ENCODE peak calls at places on chromosomes 7 and 10, in seven cellular contexts. Y is cardiac muscle cell, H is heart left ventricle, L is IMR-90, M is tibial artery, S is glutamatergic neuron, F is nephron progenitor cell. E is an unnamed sample.

GRCh38 chr10:132957131-132957530 is 14.8 kb upstream of the CFAP46 start:
- DNase-seq in Y (no peak), H (no peak), L (no peak), M (no peak), S (no peak), F (no peak), E (no peak)

GRCh38 chr10:131266936-131267813 is 44.3 kb downstream of the TCERG1L start:
- DNase-seq in Y (no peak), H (no peak), L (no peak), M (peak), S (no peak), F (no peak), E (no peak)

GRCh38 chr10:102400061-102400460 is 4.6 kb downstream of the NFKB2 start:
- DNase-seq in Y (no peak), H (no peak), L (no peak), M (no peak), S (no peak), F (no peak), E (no peak)

GRCh38 chr7:50653116-50653854 is 88.1 kb upstream of the DDC start:
- DNase-seq in Y (no peak), H (no peak), L (no peak), M (peak), S (no peak), F (no peak), E (no peak)

GRCh38 chr10:48564466-48565150 is 40.3 kb downstream of the ARHGAP22 start:
- DNase-seq in Y (no peak), H (no peak), L (no peak), M (no peak), S (no peak), F (no peak), E (no peak)

GRCh38 chr7:2315787-2316186 is 1.5 kb upstream of the SNX8 start:
- DNase-seq in Y (no peak), H (no peak), L (no peak), M (no peak), S (no peak), F (no peak), E (no peak)

GRCh38 chr7:11633325-11633724 is 198.7 kb downstream of the THSD7A start:
- DNase-seq in Y (peak), H (no peak), L (no peak), M (no peak), S (no peak), F (no peak), E (no peak)

GRCh38 chr7:111953611-111954010 is 252.6 kb downstream of the DOCK4 start:
- DNase-seq in Y (no peak), H (no peak), L (no peak), M (no peak), S (no peak), F (no peak), E (no peak)

GRCh38 chr10:79239930-79240713 is 107.1 kb upstream of the PPIF start:
- DNase-seq in Y (peak), H (no peak), L (no peak), M (no peak), S (peak), F (peak), E (no peak)

GRCh38 chr10:99850041-99850766 is 67.8 kb downstream of the ABCC2 start:
- DNase-seq in Y (no peak), H (no peak), L (no peak), M (no peak), S (no peak), F (no peak), E (no peak)

GRCh38 chr10:126902157-126902556 is 3.1 kb upstream of the DOCK1 start:
- DNase-seq in Y (no peak), H (no peak), L (peak), M (no peak), S (no peak), F (no peak), E (no peak)

GRCh38 chr10:73910401-73910763 is 550 bp upstream of the PLAU start:
- DNase-seq in Y (peak), H (no peak), L (peak), M (no peak), S (no peak), F (no peak), E (no peak)

GRCh38 chr7:154775681-154776080 is 227.2 kb downstream of the PAXIP1 start:
- DNase-seq in Y (no peak), H (no peak), L (no peak), M (no peak), S (no peak), F (no peak), E (no peak)

GRCh38 chr10:16987129-16987670 is 142.4 kb downstream of the CUBN start:
- DNase-seq in Y (no peak), H (no peak), L (peak), M (no peak), S (no peak), F (no peak), E (no peak)

GRCh38 chr10:87771871-87772500 is 46.0 kb downstream of the ATAD1 start:
- DNase-seq in Y (peak), H (no peak), L (peak), M (no peak), S (no peak), F (no peak), E (no peak)

GRCh38 chr7:91557789-91558396 is 293.7 kb downstream of the FZD1 start:
- DNase-seq in Y (no peak), H (no peak), L (peak), M (no peak), S (no peak), F (no peak), E (no peak)

GRCh38 chr10:598415-599170 is 90.9 kb downstream of the DIP2C start:
- DNase-seq in Y (no peak), H (no peak), L (peak), M (no peak), S (no peak), F (no peak), E (no peak)

GRCh38 chr7:136183981-136184380 is 206.8 kb upstream of the MTPN start:
- DNase-seq in Y (peak), H (no peak), L (peak), M (no peak), S (no peak), F (no peak), E (no peak)
- TF ChIP-seq CTCF in Y (no peak), H (peak), L (peak), M (no peak), S (no peak), F (peak), E (no peak)

GRCh38 chr7:17618652-17618974 is 320.2 kb downstream of the AHR start:
- DNase-seq in Y (no peak), H (no peak), L (no peak), M (no peak), S (no peak), F (no peak), E (no peak)
- TF ChIP-seq CTCF in Y (no peak), H (no peak), L (no peak), M (no peak), S (no peak), F (no peak), E (no peak)

GRCh38 chr7:113125728-113126127 is 7.4 kb upstream of the SMIM30 start:
- DNase-seq in Y (no peak), H (no peak), L (no peak), M (no peak), S (no peak), F (no peak), E (no peak)
- TF ChIP-seq CTCF in Y (no peak), H (no peak), L (no peak), M (no peak), S (no peak), F (no peak), E (no peak)

GRCh38 chr7:55020481-55020871 is 1.7 kb downstream of the EGFR start:
- DNase-seq in Y (no peak), H (no peak), L (peak), M (peak), S (no peak), F (no peak), E (no peak)

GRCh38 chr7:55019329-55019690 is 493 bp downstream of the EGFR start:
- DNase-seq in Y (peak), H (peak), L (no peak), M (peak), S (peak), F (peak), E (no peak)

GRCh38 chr7:55021053-55021452 is 2.2 kb downstream of the EGFR start:
- DNase-seq in Y (no peak), H (no peak), L (no peak), M (no peak), S (no peak), F (no peak), E (no peak)

GRCh38 chr7:55018361-55019328 is at the start of gene EGFR:
- DNase-seq in Y (peak), H (peak), L (peak), M (peak), S (peak), F (peak), E (no peak)

GRCh38 chr7:55019691-55020480 is 1.1 kb downstream of the EGFR start:
- DNase-seq in Y (peak), H (no peak), L (no peak), M (no peak), S (peak), F (peak), E (no peak)
- TF ChIP-seq CTCF in Y (peak), H (no peak), L (no peak), M (no peak), S (no peak), F (no peak), E (no peak)

GRCh38 chr10:123021517-123021916 is 12.7 kb downstream of the ACADSB start:
- DNase-seq in Y (no peak), H (no peak), L (no peak), M (no peak), S (no peak), F (no peak), E (no peak)
- TF ChIP-seq CTCF in Y (peak), H (no peak), L (peak), M (no peak), S (no peak), F (peak), E (peak)

DNA sequence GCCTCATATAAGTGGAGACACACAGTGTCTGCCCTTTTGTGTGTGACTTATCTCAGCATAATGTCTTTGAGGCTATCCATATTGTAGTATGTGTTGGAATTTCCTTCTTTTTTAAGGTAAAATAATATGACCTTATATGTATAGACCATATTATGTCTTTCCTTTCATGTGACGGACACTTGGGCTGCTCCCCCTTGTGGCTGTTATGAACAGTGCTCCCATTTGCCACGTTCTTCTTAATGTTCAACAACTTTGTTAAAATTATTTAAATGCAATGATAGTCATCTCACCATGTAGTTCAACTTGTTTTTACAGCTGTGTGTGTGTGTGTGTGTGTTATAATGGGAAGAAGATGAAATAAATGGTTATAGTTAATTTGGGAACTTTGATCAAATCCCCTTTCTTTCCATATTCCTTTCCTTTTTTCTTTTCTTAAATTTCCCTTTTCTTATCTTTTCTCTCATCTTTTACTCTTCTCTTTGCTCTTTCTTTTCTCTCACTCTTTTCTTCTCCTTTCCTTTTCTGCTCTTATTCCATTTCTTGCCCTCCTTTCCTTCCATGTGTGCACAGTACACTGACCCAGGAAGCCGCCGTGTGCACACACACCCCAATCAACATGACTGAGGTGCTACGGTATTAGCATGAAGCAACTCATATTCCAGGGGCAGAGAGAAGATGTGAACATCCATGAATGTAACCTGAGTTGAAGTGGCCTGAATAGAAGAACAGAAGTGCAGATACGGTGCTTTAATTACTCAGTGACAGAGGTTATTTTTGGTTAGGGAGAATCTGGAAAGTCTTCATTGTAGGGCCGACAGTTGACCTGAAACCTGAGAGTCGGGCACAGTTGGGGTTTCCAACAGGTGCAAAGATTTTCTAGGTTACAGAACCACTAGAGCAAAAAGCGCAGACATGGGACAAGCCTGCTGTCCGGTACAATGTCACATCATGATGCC is 596.7 kb downstream of the SDK1 start:
- DNase-seq in Y (peak), H (no peak), L (peak), M (no peak), S (no peak), F (peak), E (no peak)
- TF ChIP-seq CTCF in Y (peak), H (peak), L (peak), M (peak), S (peak), F (peak), E (peak)

DNA sequence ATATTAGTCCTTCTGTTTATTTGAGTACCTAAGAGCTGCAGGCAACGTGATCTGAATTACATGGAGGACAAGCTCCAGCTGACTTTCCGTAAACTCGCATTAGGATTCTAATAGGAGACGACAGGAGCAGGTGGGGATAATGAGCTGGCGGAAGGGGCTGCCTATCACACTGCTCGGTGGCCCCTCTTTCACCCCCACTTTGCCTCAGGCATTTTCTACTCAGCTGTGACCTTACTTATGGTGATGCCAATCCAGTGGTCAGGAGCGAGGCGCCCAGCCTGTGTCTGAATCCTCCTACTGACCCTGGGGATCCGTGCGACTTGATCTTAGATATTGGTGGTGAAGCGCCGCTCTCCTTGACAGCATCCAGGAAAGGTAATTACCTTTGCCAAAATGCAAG is at the start of gene C7orf33:
- DNase-seq in Y (no peak), H (no peak), L (no peak), M (no peak), S (no peak), F (no peak), E (no peak)
- TF ChIP-seq CTCF in Y (no peak), H (no peak), L (no peak), M (no peak), S (no peak), F (no peak), E (no peak)

GRCh38 chr10:33334839-33335549 is 527 bp upstream of the NRP1 start:
- DNase-seq in Y (peak), H (peak), L (peak), M (peak), S (peak), F (peak), E (no peak)
- TF ChIP-seq CTCF in Y (peak), H (peak), L (peak), M (peak), S (peak), F (peak), E (peak)

GRCh38 chr10:6579193-6579903 is 728 bp downstream of the PRKCQ start:
- DNase-seq in Y (no peak), H (no peak), L (no peak), M (no peak), S (no peak), F (peak), E (no peak)
- TF ChIP-seq CTCF in Y (no peak), H (no peak), L (no peak), M (no peak), S (no peak), F (no peak), E (no peak)